ENCODE peak calls at places on chromosome 21, in five cellular contexts. N, C, G, E and B are unnamed samples.

GRCh38 chr21:18373631-18374030 is 30.0 kb downstream of the TMPRSS15 start:
- DNase-seq in G (no peak), C (no peak), N (no peak), E (no peak), B (no peak)

GRCh38 chr21:46667735-46668380 is 32.4 kb downstream of the PRMT2 start:
- DNase-seq in N (peak; percentile 79), C (peak; percentile 73), G (no peak), E (no peak), B (peak; percentile 49)

GRCh38 chr21:39834543-39834942 is 32.7 kb upstream of the PCP4 start:
- DNase-seq in E (no peak), G (no peak), C (no peak), N (no peak), B (no peak)

GRCh38 chr21:37983336-37984095 is 67.3 kb upstream of the KCNJ6 start:
- DNase-seq in E (no peak), C (no peak), N (no peak), G (no peak), B (no peak)

GRCh38 chr21:37828515-37828914 is 87.7 kb downstream of the KCNJ6 start:
- DNase-seq in E (no peak), G (no peak), C (no peak), N (no peak), B (no peak)

GRCh38 chr21:39681845-39682244 is 63.1 kb upstream of the IGSF5 start:
- DNase-seq in G (no peak), N (no peak), C (peak; percentile 96), E (peak; percentile 91), B (no peak)

GRCh38 chr21:42532466-42533181 is 19.0 kb downstream of the SLC37A1 start:
- DNase-seq in C (no peak), N (no peak), E (no peak), G (peak; percentile 78), B (no peak)

GRCh38 chr21:37036177-37036576 is 29.7 kb downstream of the RIPPLY3 start:
- DNase-seq in N (no peak), E (no peak), C (no peak), G (no peak), B (no peak)

GRCh38 chr21:42258150-42258884 is 39.4 kb downstream of the ABCG1 start:
- DNase-seq in G (peak; percentile 69), N (peak; percentile 80), E (no peak), C (peak; percentile 68), B (peak; percentile 10)

GRCh38 chr21:22855581-22855980 is 1857.4 kb downstream of the NCAM2 start:
- DNase-seq in E (no peak), C (no peak), G (no peak), N (no peak), B (no peak)

DNA sequence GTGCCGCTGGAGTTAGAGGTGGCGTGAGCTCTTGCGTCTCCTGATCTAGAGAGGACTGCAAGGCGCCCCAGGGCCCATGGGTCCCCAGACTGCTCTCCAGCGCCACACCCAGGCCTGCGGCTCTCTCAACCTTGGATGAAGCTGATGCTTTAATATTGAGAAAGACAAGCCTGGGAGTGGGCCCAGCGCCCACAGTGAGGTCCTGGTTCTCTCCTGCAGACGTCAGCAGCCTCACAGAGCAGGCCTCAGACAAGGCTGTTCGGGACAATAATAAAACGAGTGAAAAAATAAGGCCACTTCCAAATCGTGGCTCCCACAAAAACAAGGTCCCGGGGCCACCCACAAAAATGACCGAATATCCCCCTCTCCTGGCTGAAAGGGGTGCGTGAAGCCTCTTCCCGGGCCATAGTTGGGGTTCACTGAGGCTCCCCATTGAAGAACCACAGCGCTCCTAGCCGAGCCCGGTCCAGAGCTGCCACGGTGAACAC is 6.0 kb upstream of the DNMT3L start:
- DNase-seq in N (peak; percentile 38), E (no peak), C (no peak), G (no peak), B (no peak)
- TF ChIP-seq CTCF in N (peak; percentile 35), E (no peak), C (peak; percentile 2), G (peak; percentile 10), B (peak; percentile 18)

GRCh38 chr21:45410865-45411809 is 6.2 kb downstream of the COL18A1 start:
- DNase-seq in C (no peak), E (no peak), G (peak; percentile 77), N (no peak), B (no peak)
- H3K4me3 ChIP-seq in C (no peak overlapping the region), E (no peak overlapping the region), G (no peak overlapping the region), N (no peak overlapping the region), B (no peak overlapping the region)

GRCh38 chr21:44509539-44509938 is 30.5 kb downstream of the KRTAP10-1 start:
- DNase-seq in C (no peak), E (no peak), G (peak; percentile 74), N (no peak), B (no peak)
- TF ChIP-seq CTCF in C (no peak), E (no peak), G (peak; percentile 16), N (no peak), B (no peak)

GRCh38 chr21:33099131-33099530 is 29.2 kb downstream of the OLIG1 start:
- DNase-seq in G (no peak), N (no peak), E (no peak), C (no peak), B (no peak)

GRCh38 chr21:33101300-33102005 is 31.5 kb downstream of the OLIG1 start:
- DNase-seq in C (no peak), G (no peak), E (no peak), N (peak; percentile 49), B (no peak)

DNA sequence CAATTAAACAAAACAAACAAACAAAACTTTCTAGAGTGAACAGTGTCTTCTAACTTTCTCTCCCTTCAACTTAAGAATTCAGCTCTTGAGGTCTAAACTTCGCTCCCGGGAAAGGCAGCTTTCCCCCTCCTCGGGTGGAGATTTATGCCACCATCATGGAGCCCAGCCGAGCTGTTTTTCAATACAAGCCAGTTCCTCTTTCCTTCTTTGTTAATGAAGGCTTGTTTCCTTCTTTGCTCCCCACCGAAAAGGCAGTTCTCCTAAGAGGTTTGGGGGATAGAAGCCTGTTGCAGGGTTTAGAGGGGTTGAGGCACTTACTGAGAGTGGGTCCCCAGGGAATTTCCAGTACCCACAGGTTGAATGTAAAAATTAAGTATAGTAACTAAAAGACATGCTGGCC is 26.5 kb downstream of the OLIG1 start:
- DNase-seq in E (no peak), G (no peak), C (no peak), N (no peak), B (no peak)
- H3K4me3 ChIP-seq in E (no peak overlapping the region), G (no peak overlapping the region), C (no peak overlapping the region), N (no peak overlapping the region), B (no peak overlapping the region)

GRCh38 chr21:45098867-45099266 is 24.5 kb downstream of the ADARB1 start:
- DNase-seq in E (no peak), C (peak; percentile 60), G (no peak), N (peak; percentile 45), B (no peak)
- TF ChIP-seq CTCF in E (peak; percentile 36), C (peak; percentile 69), G (peak; percentile 32), N (peak; percentile 56), B (peak; percentile 46)

GRCh38 chr21:34076835-34077234 is 3.5 kb downstream of the MRPS6 start:
- DNase-seq in N (no peak), G (no peak), E (no peak), C (no peak), B (no peak)
- H3K4me3 ChIP-seq in N (peak overlapping the region; percentile 96), G (no peak overlapping the region), E (no peak overlapping the region), C (no peak overlapping the region), B (no peak overlapping the region)

GRCh38 chr21:31846690-31847089 is 26.1 kb upstream of the HUNK start:
- DNase-seq in G (no peak), E (no peak), C (no peak), N (no peak), B (no peak)

GRCh38 chr21:31848339-31848985 is 24.4 kb upstream of the HUNK start:
- DNase-seq in C (no peak), G (no peak), N (no peak), E (no peak), B (no peak)

GRCh38 chr21:31850886-31851285 is 21.9 kb upstream of the HUNK start:
- DNase-seq in E (no peak), N (no peak), G (no peak), C (no peak), B (no peak)

GRCh38 chr21:31845151-31845550 is 27.7 kb upstream of the HUNK start:
- DNase-seq in G (no peak), N (no peak), C (no peak), E (no peak), B (no peak)
- TF ChIP-seq CTCF in G (no peak), N (no peak), C (no peak), E (no peak), B (no peak)